ENCODE peak calls at places on chromosomes 13 and 19, in five cellular contexts. One of them, this sample, is unnamed. For H3K9me3, the result is how much of the 10 kb centered on the place peaks cover.

GRCh38 chr13:106113796-106114195 is 421.7 kb downstream of the EFNB2 start:
- DNase-seq in CD4-positive, CD25-positive, alpha-beta regulatory T cell: no peak
- DNase-seq in mucosa of descending colon: no peak
- DNase-seq in psoas muscle: no peak
- DNase-seq in body of pancreas: no peak
- DNase-seq in this sample: no peak

GRCh38 chr13:24392972-24393371 is 83.6 kb downstream of the C1QTNF9 start:
- DNase-seq in psoas muscle: no peak
- DNase-seq in CD4-positive, CD25-positive, alpha-beta regulatory T cell: no peak
- DNase-seq in mucosa of descending colon: no peak
- DNase-seq in body of pancreas: no peak
- DNase-seq in this sample: no peak

GRCh38 chr13:34254366-34254765 is 436.4 kb downstream of the RFC3 start:
- DNase-seq in mucosa of descending colon: no peak
- DNase-seq in body of pancreas: no peak
- DNase-seq in CD4-positive, CD25-positive, alpha-beta regulatory T cell: no peak
- DNase-seq in psoas muscle: no peak
- DNase-seq in this sample: no peak

GRCh38 chr13:31119966-31120733 is 41.6 kb downstream of the HSPH1 start:
- DNase-seq in mucosa of descending colon: no peak
- DNase-seq in psoas muscle: no peak
- DNase-seq in body of pancreas: no peak
- DNase-seq in CD4-positive, CD25-positive, alpha-beta regulatory T cell: peak
- DNase-seq in this sample: no peak

GRCh38 chr13:51684076-51684475 is 99.8 kb downstream of the WDFY2 start:
- DNase-seq in body of pancreas: no peak
- DNase-seq in CD4-positive, CD25-positive, alpha-beta regulatory T cell: no peak
- DNase-seq in psoas muscle: no peak
- DNase-seq in mucosa of descending colon: no peak
- DNase-seq in this sample: no peak

GRCh38 chr19:55146648-55147218 is 2.3 kb downstream of the TNNT1 start:
- DNase-seq in mucosa of descending colon: no peak
- DNase-seq in CD4-positive, CD25-positive, alpha-beta regulatory T cell: no peak
- DNase-seq in body of pancreas: no peak
- DNase-seq in psoas muscle: peak
- DNase-seq in this sample: no peak

GRCh38 chr13:43991773-43992201 is 112.1 kb downstream of the LACC1 start:
- DNase-seq in body of pancreas: no peak
- DNase-seq in mucosa of descending colon: no peak
- DNase-seq in psoas muscle: no peak
- DNase-seq in CD4-positive, CD25-positive, alpha-beta regulatory T cell: no peak
- DNase-seq in this sample: no peak

GRCh38 chr13:101572456-101572855 is 120.0 kb downstream of the ITGBL1 start:
- DNase-seq in psoas muscle: no peak
- DNase-seq in CD4-positive, CD25-positive, alpha-beta regulatory T cell: no peak
- DNase-seq in body of pancreas: no peak
- DNase-seq in mucosa of descending colon: no peak
- DNase-seq in this sample: no peak

GRCh38 chr19:38905620-38906019 is 5.9 kb downstream of the NFKBIB start:
- DNase-seq in psoas muscle: no peak
- DNase-seq in CD4-positive, CD25-positive, alpha-beta regulatory T cell: no peak
- DNase-seq in mucosa of descending colon: no peak
- DNase-seq in body of pancreas: no peak
- DNase-seq in this sample: no peak

GRCh38 chr19:50203281-50204080 is at the start of gene MYH14:
- DNase-seq in psoas muscle: peak
- DNase-seq in body of pancreas: peak
- DNase-seq in mucosa of descending colon: peak
- DNase-seq in CD4-positive, CD25-positive, alpha-beta regulatory T cell: no peak
- DNase-seq in this sample: no peak

GRCh38 chr13:52455677-52456041 is 381 bp downstream of the CKAP2 start:
- DNase-seq in CD4-positive, CD25-positive, alpha-beta regulatory T cell: peak
- DNase-seq in mucosa of descending colon: peak
- DNase-seq in body of pancreas: peak
- DNase-seq in psoas muscle: peak
- DNase-seq in this sample: peak

GRCh38 chr13:71067164-71067815 is 799.7 kb downstream of the DACH1 start:
- DNase-seq in body of pancreas: no peak
- DNase-seq in psoas muscle: no peak
- DNase-seq in CD4-positive, CD25-positive, alpha-beta regulatory T cell: no peak
- DNase-seq in mucosa of descending colon: peak
- DNase-seq in this sample: no peak

GRCh38 chr13:95627590-95627989 is 16.9 kb downstream of the DZIP1 start:
- DNase-seq in psoas muscle: no peak
- DNase-seq in body of pancreas: no peak
- DNase-seq in CD4-positive, CD25-positive, alpha-beta regulatory T cell: no peak
- DNase-seq in mucosa of descending colon: no peak
- DNase-seq in this sample: no peak

GRCh38 chr19:13060233-13060963 is 42.3 kb downstream of the LYL1 start:
- DNase-seq in psoas muscle: no peak
- DNase-seq in mucosa of descending colon: no peak
- DNase-seq in CD4-positive, CD25-positive, alpha-beta regulatory T cell: no peak
- DNase-seq in body of pancreas: peak
- DNase-seq in this sample: no peak

DNA sequence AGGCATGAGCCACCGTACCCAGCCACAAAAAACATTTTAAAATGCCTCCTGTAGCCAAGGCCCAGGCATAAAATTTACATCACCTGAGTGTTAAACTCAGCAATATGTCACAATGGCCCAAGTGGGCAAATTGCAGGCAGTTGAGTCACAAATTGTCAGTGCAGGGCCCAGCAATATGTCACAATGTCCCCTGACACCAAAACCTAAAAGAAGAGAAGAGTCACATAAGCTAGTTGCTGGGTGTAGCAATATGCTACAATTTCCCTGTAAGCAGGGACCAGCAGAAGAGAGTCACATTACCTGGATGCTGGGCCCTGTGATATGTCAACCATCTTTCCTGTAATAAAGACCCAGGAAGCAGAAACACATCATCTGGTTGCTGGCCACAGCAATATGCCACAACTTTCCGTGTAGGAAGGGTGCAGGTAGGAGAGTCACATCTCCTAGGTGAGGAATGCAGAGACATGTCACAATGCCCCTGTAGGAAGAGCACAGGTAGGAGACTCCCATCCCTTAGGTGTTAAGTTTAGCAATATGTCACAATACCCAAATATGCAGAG is 136.0 kb upstream of the ZNF91 start:
- DNase-seq in psoas muscle: no peak
- DNase-seq in CD4-positive, CD25-positive, alpha-beta regulatory T cell: no peak
- DNase-seq in body of pancreas: no peak
- DNase-seq in mucosa of descending colon: no peak
- DNase-seq in this sample: no peak
- H3K9me3 ChIP-seq in psoas muscle: under half
- H3K9me3 ChIP-seq in CD4-positive, CD25-positive, alpha-beta regulatory T cell: under half
- H3K9me3 ChIP-seq in body of pancreas: under half
- H3K9me3 ChIP-seq in mucosa of descending colon: under half
- H3K9me3 ChIP-seq in this sample: under half

GRCh38 chr19:9150650-9151049 is 10.5 kb downstream of the ZNF317 start:
- DNase-seq in mucosa of descending colon: no peak
- DNase-seq in CD4-positive, CD25-positive, alpha-beta regulatory T cell: no peak
- DNase-seq in body of pancreas: no peak
- DNase-seq in psoas muscle: no peak
- DNase-seq in this sample: no peak
- H3K9me3 ChIP-seq in mucosa of descending colon: half or more
- H3K9me3 ChIP-seq in CD4-positive, CD25-positive, alpha-beta regulatory T cell: under half
- H3K9me3 ChIP-seq in body of pancreas: under half
- H3K9me3 ChIP-seq in psoas muscle: under half
- H3K9me3 ChIP-seq in this sample: under half

GRCh38 chr19:39982883-39983282 is 11.9 kb downstream of the PSMC4 start:
- DNase-seq in psoas muscle: no peak
- DNase-seq in mucosa of descending colon: no peak
- DNase-seq in body of pancreas: no peak
- DNase-seq in CD4-positive, CD25-positive, alpha-beta regulatory T cell: no peak
- DNase-seq in this sample: no peak

GRCh38 chr19:39983695-39984302 is 12.8 kb downstream of the PSMC4 start:
- DNase-seq in body of pancreas: no peak
- DNase-seq in psoas muscle: no peak
- DNase-seq in CD4-positive, CD25-positive, alpha-beta regulatory T cell: no peak
- DNase-seq in mucosa of descending colon: no peak
- DNase-seq in this sample: no peak

GRCh38 chr19:39987596-39987995 is 9.3 kb upstream of the ZNF546 start:
- DNase-seq in mucosa of descending colon: no peak
- DNase-seq in psoas muscle: no peak
- DNase-seq in CD4-positive, CD25-positive, alpha-beta regulatory T cell: no peak
- DNase-seq in body of pancreas: no peak
- DNase-seq in this sample: no peak

GRCh38 chr19:39986643-39987042 is 10.2 kb upstream of the ZNF546 start:
- DNase-seq in psoas muscle: no peak
- DNase-seq in CD4-positive, CD25-positive, alpha-beta regulatory T cell: no peak
- DNase-seq in body of pancreas: no peak
- DNase-seq in mucosa of descending colon: no peak
- DNase-seq in this sample: no peak

DNA sequence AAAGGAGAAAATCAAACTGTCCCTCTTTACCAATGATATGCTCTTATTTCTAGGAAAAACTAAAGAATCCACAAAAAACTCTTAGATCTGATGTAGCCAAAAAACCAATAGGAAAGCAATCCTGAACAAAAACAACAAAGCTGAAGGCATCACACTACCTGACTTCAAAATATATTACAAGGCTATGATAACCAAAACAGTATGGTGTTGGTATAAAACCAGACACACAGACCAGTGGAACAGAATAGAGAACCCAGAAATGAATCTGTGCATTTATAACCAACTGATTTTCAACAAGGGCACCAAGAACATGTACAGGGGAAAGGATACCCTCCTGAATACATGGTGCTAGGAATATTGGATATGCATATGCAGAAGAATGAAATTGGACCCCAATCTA is 9.7 kb upstream of the ZNF546 start:
- DNase-seq in CD4-positive, CD25-positive, alpha-beta regulatory T cell: no peak
- DNase-seq in body of pancreas: no peak
- DNase-seq in mucosa of descending colon: no peak
- DNase-seq in psoas muscle: no peak
- DNase-seq in this sample: no peak
- H3K9me3 ChIP-seq in CD4-positive, CD25-positive, alpha-beta regulatory T cell: under half
- H3K9me3 ChIP-seq in body of pancreas: under half
- H3K9me3 ChIP-seq in mucosa of descending colon: under half
- H3K9me3 ChIP-seq in psoas muscle: under half
- H3K9me3 ChIP-seq in this sample: under half

DNA sequence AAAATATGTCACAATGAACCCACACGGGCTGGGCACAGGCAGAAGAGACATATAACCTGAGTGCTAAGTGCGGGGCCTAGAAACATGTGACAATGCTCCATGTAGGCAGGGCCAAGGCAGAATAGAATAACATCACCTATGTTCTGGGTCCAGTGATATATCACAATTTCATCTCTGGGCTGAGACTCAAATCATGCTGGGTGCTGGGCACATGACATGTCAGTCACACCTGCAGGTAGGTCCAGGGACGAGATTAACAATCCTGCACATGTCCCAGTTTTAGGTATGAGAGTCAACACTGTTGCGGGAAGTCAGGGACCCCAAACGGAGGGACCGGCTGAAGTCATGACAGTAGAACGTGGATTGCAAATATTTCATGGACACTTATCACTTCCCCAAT is 50.3 kb downstream of the ZNF99 start:
- DNase-seq in mucosa of descending colon: no peak
- DNase-seq in psoas muscle: no peak
- DNase-seq in body of pancreas: no peak
- DNase-seq in CD4-positive, CD25-positive, alpha-beta regulatory T cell: no peak
- DNase-seq in this sample: no peak
- H3K9me3 ChIP-seq in mucosa of descending colon: half or more
- H3K9me3 ChIP-seq in psoas muscle: under half
- H3K9me3 ChIP-seq in body of pancreas: under half
- H3K9me3 ChIP-seq in CD4-positive, CD25-positive, alpha-beta regulatory T cell: under half
- H3K9me3 ChIP-seq in this sample: under half

DNA sequence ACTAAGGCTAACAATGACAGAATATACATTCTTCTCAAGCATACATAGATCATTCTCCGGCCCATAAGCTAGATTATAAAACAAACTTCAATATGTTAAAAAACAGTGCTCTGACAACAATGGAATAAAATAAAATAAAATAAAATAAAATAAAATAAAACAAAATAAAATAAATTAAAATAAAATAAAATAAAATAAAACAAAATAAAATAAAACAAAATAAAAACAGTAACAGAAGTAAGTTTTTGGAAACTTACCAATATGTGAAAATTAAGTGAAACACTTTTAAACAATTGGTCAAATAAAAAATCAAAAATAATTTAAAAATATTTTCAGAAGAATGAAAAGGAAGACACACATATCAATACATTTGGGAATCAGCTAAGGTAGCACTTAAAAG is 1785.8 kb upstream of the PCDH20 start:
- DNase-seq in CD4-positive, CD25-positive, alpha-beta regulatory T cell: no peak
- DNase-seq in mucosa of descending colon: no peak
- DNase-seq in psoas muscle: no peak
- DNase-seq in body of pancreas: no peak
- DNase-seq in this sample: no peak
- H3K9me3 ChIP-seq in CD4-positive, CD25-positive, alpha-beta regulatory T cell: under half
- H3K9me3 ChIP-seq in mucosa of descending colon: under half
- H3K9me3 ChIP-seq in psoas muscle: under half
- H3K9me3 ChIP-seq in body of pancreas: under half
- H3K9me3 ChIP-seq in this sample: under half

GRCh38 chr13:62243146-62243545 is 827.5 kb upstream of the PCDH20 start:
- DNase-seq in psoas muscle: no peak
- DNase-seq in mucosa of descending colon: no peak
- DNase-seq in body of pancreas: no peak
- DNase-seq in CD4-positive, CD25-positive, alpha-beta regulatory T cell: no peak
- DNase-seq in this sample: no peak
- H3K9me3 ChIP-seq in psoas muscle: under half
- H3K9me3 ChIP-seq in mucosa of descending colon: under half
- H3K9me3 ChIP-seq in body of pancreas: under half
- H3K9me3 ChIP-seq in CD4-positive, CD25-positive, alpha-beta regulatory T cell: under half
- H3K9me3 ChIP-seq in this sample: under half

This sample was measured in T-helper 17 cell.